ENCODE peak calls at places on chromosomes 3 and 15, in six cellular contexts. One of them, this sample, is unnamed.

GRCh38 chr3:87268646-87269211 is 7.7 kb downstream of the POU1F1 start:
- DNase-seq in stomach: no peak
- DNase-seq in T-helper 2 cell: no peak
- DNase-seq in A549: no peak
- DNase-seq in body of pancreas: peak
- DNase-seq in Caki2: no peak
- DNase-seq in this sample: no peak

GRCh38 chr15:64105113-64105704 is 9.4 kb downstream of the SNX1 start:
- DNase-seq in T-helper 2 cell: no peak
- DNase-seq in stomach: no peak
- DNase-seq in A549: no peak
- DNase-seq in body of pancreas: peak
- DNase-seq in Caki2: no peak
- DNase-seq in this sample: no peak

GRCh38 chr15:33699691-33700447 is 268.4 kb upstream of the CHRM5 start:
- DNase-seq in A549: no peak
- DNase-seq in T-helper 2 cell: no peak
- DNase-seq in Caki2: peak
- DNase-seq in stomach: no peak
- DNase-seq in body of pancreas: no peak
- DNase-seq in this sample: peak

GRCh38 chr3:131174752-131175151 is 148.1 kb downstream of the NEK11 start:
- DNase-seq in Caki2: no peak
- DNase-seq in A549: no peak
- DNase-seq in body of pancreas: no peak
- DNase-seq in stomach: no peak
- DNase-seq in T-helper 2 cell: peak
- DNase-seq in this sample: no peak

GRCh38 chr15:77627581-77627980 is 5.1 kb downstream of the LINGO1 start:
- DNase-seq in A549: no peak
- DNase-seq in Caki2: no peak
- DNase-seq in body of pancreas: no peak
- DNase-seq in T-helper 2 cell: no peak
- DNase-seq in stomach: no peak
- DNase-seq in this sample: no peak

GRCh38 chr3:187572431-187572830 is 97.8 kb downstream of the SST start:
- DNase-seq in stomach: no peak
- DNase-seq in Caki2: peak
- DNase-seq in T-helper 2 cell: no peak
- DNase-seq in body of pancreas: no peak
- DNase-seq in A549: no peak
- DNase-seq in this sample: no peak

GRCh38 chr3:195859061-195859845 is 47.5 kb upstream of the MUC4 start:
- DNase-seq in stomach: peak
- DNase-seq in body of pancreas: peak
- DNase-seq in Caki2: peak
- DNase-seq in T-helper 2 cell: peak
- DNase-seq in A549: peak
- DNase-seq in this sample: peak

GRCh38 chr15:101045835-101046691 is 126.9 kb downstream of the LRRK1 start:
- DNase-seq in T-helper 2 cell: no peak
- DNase-seq in body of pancreas: no peak
- DNase-seq in Caki2: no peak
- DNase-seq in A549: no peak
- DNase-seq in stomach: peak
- DNase-seq in this sample: no peak

GRCh38 chr3:3685721-3686120 is 113.5 kb upstream of the LRRN1 start:
- DNase-seq in T-helper 2 cell: no peak
- DNase-seq in body of pancreas: no peak
- DNase-seq in A549: no peak
- DNase-seq in Caki2: no peak
- DNase-seq in stomach: no peak
- DNase-seq in this sample: no peak

GRCh38 chr3:14488286-14489036 is 51.7 kb downstream of the GRIP2 start:
- DNase-seq in Caki2: no peak
- DNase-seq in stomach: no peak
- DNase-seq in body of pancreas: no peak
- DNase-seq in A549: no peak
- DNase-seq in T-helper 2 cell: no peak
- DNase-seq in this sample: no peak

GRCh38 chr3:155327430-155327829 is 33.9 kb upstream of the STRIT1 start:
- DNase-seq in A549: no peak
- DNase-seq in body of pancreas: no peak
- DNase-seq in stomach: no peak
- DNase-seq in Caki2: no peak
- DNase-seq in T-helper 2 cell: no peak
- DNase-seq in this sample: no peak

GRCh38 chr3:189304465-189305341 is 132.9 kb downstream of the TPRG1 start:
- DNase-seq in Caki2: peak
- DNase-seq in stomach: peak
- DNase-seq in T-helper 2 cell: no peak
- DNase-seq in body of pancreas: peak
- DNase-seq in A549: peak
- DNase-seq in this sample: no peak

GRCh38 chr3:146414010-146414409 is 55.4 kb downstream of the PLSCR2 start:
- DNase-seq in stomach: no peak
- DNase-seq in T-helper 2 cell: no peak
- DNase-seq in Caki2: no peak
- DNase-seq in A549: no peak
- DNase-seq in body of pancreas: no peak
- DNase-seq in this sample: no peak

GRCh38 chr3:129599607-129600006 is 6.9 kb downstream of the PLXND1 start:
- DNase-seq in Caki2: peak
- DNase-seq in T-helper 2 cell: no peak
- DNase-seq in body of pancreas: peak
- DNase-seq in stomach: no peak
- DNase-seq in A549: no peak
- DNase-seq in this sample: no peak

GRCh38 chr3:181030948-181031347 is 41.4 kb upstream of the DNAJC19 start:
- DNase-seq in Caki2: no peak
- DNase-seq in stomach: no peak
- DNase-seq in T-helper 2 cell: no peak
- DNase-seq in A549: no peak
- DNase-seq in body of pancreas: no peak
- DNase-seq in this sample: no peak